ENCODE peak calls at places on chromosomes 11 and 22, in five cellular contexts. Y is fibroblast of the aortic adventitia, F is cardiac fibroblast, K is left ventricle myocardium inferior, M is MM.1S. O is an unnamed sample.

GRCh38 chr22:36244522-36245391 is 5.4 kb upstream of the APOL2 start:
- DNase-seq in M (no peak), F (peak), Y (peak), K (peak), O (no peak)

GRCh38 chr22:42468841-42469240 is 36.6 kb upstream of the NFAM1 start:
- DNase-seq in M (no peak), F (no peak), K (no peak), Y (no peak), O (no peak)

GRCh38 chr11:96390403-96390830 is 604 bp downstream of the JRKL start:
- DNase-seq in Y (peak), K (no peak), F (peak), M (no peak), O (no peak)

GRCh38 chr11:119742263-119742861 is 13.4 kb upstream of the NECTIN1 start:
- DNase-seq in Y (peak), F (peak), K (no peak), M (no peak), O (peak)

GRCh38 chr22:45638197-45638596 is 33.4 kb upstream of the ATXN10 start:
- DNase-seq in M (no peak), K (no peak), Y (no peak), F (no peak), O (no peak)

GRCh38 chr11:86174101-86175046 is 70.2 kb upstream of the EED start:
- DNase-seq in F (peak), K (peak), Y (peak), M (no peak), O (no peak)

GRCh38 chr22:20401376-20402020 is 7.5 kb downstream of the ZNF74 start:
- DNase-seq in M (no peak), K (no peak), F (no peak), Y (no peak), O (no peak)

GRCh38 chr11:105923814-105924213 is 98.2 kb downstream of the MSANTD4 start:
- DNase-seq in F (peak), M (no peak), K (no peak), Y (peak), O (no peak)

GRCh38 chr11:77207618-77208313 is 79.7 kb downstream of the MYO7A start:
- DNase-seq in M (no peak), Y (peak), K (no peak), F (peak), O (no peak)

GRCh38 chr11:8610532-8611116 is 16.6 kb upstream of the STK33 start:
- DNase-seq in Y (no peak), K (no peak), F (peak), M (no peak), O (no peak)

GRCh38 chr22:42951093-42951710 is 63.7 kb downstream of the PACSIN2 start:
- DNase-seq in K (no peak), F (no peak), Y (no peak), M (no peak), O (no peak)

GRCh38 chr11:2798951-2799761 is 86.4 kb downstream of the CDKN1C start:
- DNase-seq in F (no peak), K (peak), Y (no peak), M (no peak), O (peak)

GRCh38 chr11:2927851-2928604 is 1.2 kb downstream of the PHLDA2 start:
- DNase-seq in M (no peak), F (peak), K (peak), Y (peak), O (peak)

GRCh38 chr22:45891996-45892621 is 84.9 kb downstream of the WNT7B start:
- DNase-seq in M (no peak), K (peak), F (no peak), Y (no peak), O (peak)

GRCh38 chr11:86138958-86139357 is 70.1 kb upstream of the PICALM start:
- DNase-seq in M (peak), Y (no peak), F (no peak), K (no peak), O (no peak)

GRCh38 chr11:111982019-111982464 is 43.2 kb upstream of the DLAT start:
- DNase-seq in K (no peak), Y (peak), M (peak), F (peak), O (peak)

GRCh38 chr11:16809901-16810668 is 71.6 kb downstream of the C11orf58 start:
- DNase-seq in Y (peak), K (peak), F (peak), M (no peak), O (no peak)

GRCh38 chr11:95149659-95150294 is 60.1 kb downstream of the ENDOD1 start:
- DNase-seq in M (no peak), Y (no peak), F (peak), K (peak), O (no peak)

GRCh38 chr11:69918938-69919650 is 99.9 kb upstream of the FGF3 start:
- DNase-seq in K (peak), F (peak), M (peak), Y (peak), O (peak)
- TF ChIP-seq CTCF in K (peak), F (peak), M (peak), Y (peak), O (peak)

GRCh38 chr11:43282607-43283440 is 29.0 kb upstream of the API5 start:
- DNase-seq in Y (peak), F (peak), M (peak), K (peak), O (peak)

GRCh38 chr11:43278302-43278956 is 33.4 kb upstream of the API5 start:
- DNase-seq in M (peak), Y (peak), K (no peak), F (peak), O (no peak)
- TF ChIP-seq CTCF in M (peak), Y (peak), K (peak), F (peak), O (peak)

DNA sequence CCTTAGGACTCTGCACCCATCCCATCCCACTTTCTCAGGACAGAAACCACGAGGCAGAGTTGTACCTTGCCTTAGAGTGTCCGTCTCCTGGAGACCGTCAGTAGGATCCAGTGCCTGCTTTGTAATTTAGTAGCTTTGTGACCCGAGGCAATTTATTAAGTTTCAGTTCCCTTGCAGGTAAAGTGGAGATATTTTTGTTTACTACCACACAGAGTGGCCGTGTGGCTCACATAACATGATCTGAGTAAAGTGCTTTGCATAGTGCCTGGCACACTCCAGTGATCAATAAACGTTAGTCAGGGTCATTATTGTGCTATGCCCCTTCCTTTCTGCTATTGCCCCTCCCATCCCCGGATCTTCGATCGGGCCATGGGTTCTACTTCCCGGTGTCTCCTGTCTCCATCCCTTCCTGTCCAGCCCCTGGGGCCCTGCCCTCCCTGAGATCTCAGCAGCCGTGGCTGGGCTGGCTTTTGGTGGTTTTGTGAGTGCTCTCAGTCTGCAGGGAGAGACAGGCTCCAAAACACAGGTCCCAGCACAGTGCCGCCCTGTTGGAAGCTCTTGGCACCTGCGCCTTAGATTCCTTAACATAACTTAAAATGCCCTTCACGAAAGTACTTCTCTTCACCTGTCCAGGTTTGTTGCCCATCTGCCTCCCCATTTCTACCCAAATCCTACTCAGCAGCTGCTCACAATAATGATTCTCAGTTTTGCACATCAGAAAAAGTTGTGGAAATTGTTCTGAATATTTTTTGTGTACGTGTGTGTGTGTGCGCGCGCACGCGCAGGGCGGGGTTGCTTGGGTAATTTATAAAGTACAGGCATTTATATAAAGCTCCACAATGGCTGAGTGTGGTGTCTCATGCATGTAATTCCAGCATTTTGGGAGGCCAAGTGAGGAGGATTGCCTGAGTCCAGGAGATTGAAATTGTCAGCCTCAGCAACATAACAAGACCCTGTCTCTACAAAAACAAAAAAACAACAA is 753.7 kb downstream of the NTM start:
- DNase-seq in F (no peak), M (peak), K (no peak), Y (no peak), O (no peak)
- TF ChIP-seq CTCF in F (peak), M (peak), K (no peak), Y (no peak), O (peak)

GRCh38 chr11:128692750-128693578 is 908 bp upstream of the FLI1 start:
- DNase-seq in M (peak), F (peak), K (no peak), Y (peak), O (peak)

GRCh38 chr11:128689946-128690745 is 3.7 kb upstream of the FLI1 start:
- DNase-seq in F (no peak), Y (peak), K (no peak), M (no peak), O (peak)

GRCh38 chr11:128689586-128689945 is 4.3 kb upstream of the FLI1 start:
- DNase-seq in K (no peak), F (no peak), M (no peak), Y (no peak), O (peak)

GRCh38 chr11:128690746-128691091 is 3.2 kb upstream of the FLI1 start:
- DNase-seq in F (no peak), K (no peak), Y (no peak), M (no peak), O (no peak)

DNA sequence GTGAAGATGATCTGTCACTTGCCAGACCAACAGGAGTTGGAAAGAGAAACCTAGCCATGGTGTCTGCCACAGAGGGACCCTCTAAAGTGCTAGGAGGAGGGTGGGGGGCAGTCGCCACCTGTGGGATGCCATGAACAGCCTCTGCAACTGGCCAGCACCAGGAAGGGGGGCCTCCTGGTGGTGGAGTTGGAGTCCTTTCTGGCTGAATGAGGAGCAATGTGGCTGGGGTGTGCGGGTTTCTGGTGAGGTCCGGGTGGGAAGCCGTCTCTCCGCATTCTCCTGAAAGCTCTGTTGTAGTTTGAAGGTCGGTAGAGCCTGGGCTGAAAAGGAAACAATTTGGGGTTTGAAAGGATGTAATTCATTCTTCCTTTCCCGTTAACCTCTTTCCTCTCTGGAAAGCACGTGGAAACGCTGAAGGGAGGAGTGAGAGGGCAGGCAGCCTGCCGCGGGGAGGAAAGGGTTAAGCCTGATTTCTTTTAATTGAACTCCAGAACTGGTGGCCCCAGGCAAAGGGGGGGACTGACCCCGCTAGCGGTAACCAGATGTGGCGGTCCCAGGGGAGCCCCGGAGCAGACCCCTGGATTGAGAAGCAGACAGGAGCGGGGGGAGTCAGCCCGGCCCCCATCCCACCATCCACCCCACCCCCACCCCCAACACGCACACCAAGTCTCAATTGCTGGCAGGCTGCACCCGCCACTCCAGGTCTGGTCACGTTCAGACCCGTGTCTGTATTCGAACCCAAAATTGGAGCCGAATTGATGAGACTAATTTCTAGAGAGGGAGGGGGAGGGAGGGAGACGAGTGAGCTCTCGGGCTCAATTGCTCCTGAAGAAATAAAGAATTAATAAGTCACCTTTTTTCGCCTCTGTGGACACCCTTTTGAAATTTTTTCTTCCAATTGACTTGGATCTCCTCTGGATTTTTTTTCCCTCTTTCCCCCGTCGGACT is 1.8 kb upstream of the FLI1 start:
- DNase-seq in K (no peak), F (peak), M (no peak), Y (no peak), O (peak)
- TF ChIP-seq CTCF in K (peak), F (peak), M (peak), Y (peak), O (no peak)

GRCh38 chr11:27875480-27876208 is 175.4 kb upstream of the BDNF start:
- DNase-seq in F (peak), Y (no peak), K (no peak), M (no peak), O (no peak)
- TF ChIP-seq CTCF in F (no peak), Y (no peak), K (no peak), M (no peak), O (no peak)

GRCh38 chr11:44178381-44178780 is 82.9 kb downstream of the EXT2 start:
- DNase-seq in F (peak), M (no peak), Y (peak), K (no peak), O (no peak)
- TF ChIP-seq CTCF in F (peak), M (no peak), Y (peak), K (peak), O (no peak)

GRCh38 chr11:73342633-73343032 is 33.6 kb upstream of the RELT start:
- DNase-seq in Y (no peak), F (no peak), K (no peak), M (no peak), O (peak)
- TF ChIP-seq CTCF in Y (no peak), F (no peak), K (peak), M (no peak), O (no peak)

GRCh38 chr11:113151502-113151901 is 162.9 kb upstream of the TTC12 start:
- DNase-seq in M (no peak), F (no peak), Y (no peak), K (no peak), O (no peak)
- TF ChIP-seq CTCF in M (no peak), F (no peak), Y (no peak), K (no peak), O (no peak)